ENCODE peak calls at places on chromosomes 6 and 20, in ten cellular contexts. Y is IMR-90, C is stomach, A is tibial nerve, T is HCT116, Q is A549, R is Peyer's patch, Z is esophagus squamous epithelium, W is heart left ventricle, D is testis. X is an unnamed sample. For H3K4me1, the result is how much of the 10 kb centered on the place peaks cover.

GRCh38 chr6:48834706-48835105 is 628.3 kb downstream of the MMUT start:
- DNase-seq in T (no peak), A (no peak), C (no peak), Z (no peak), W (no peak), D (no peak), Y (peak), R (no peak), Q (no peak), X (no peak)

GRCh38 chr20:13771853-13772453 is 12.8 kb downstream of the ESF1 start:
- DNase-seq in Q (peak), A (no peak), Y (peak), T (no peak), W (no peak), Z (no peak), C (no peak), D (no peak), R (no peak), X (no peak)

GRCh38 chr6:38739532-38739931 is 24.4 kb downstream of the DNAH8 start:
- DNase-seq in A (no peak), Q (no peak), T (no peak), C (no peak), Y (no peak), W (no peak), R (no peak), Z (no peak), D (no peak), X (no peak)

GRCh38 chr20:642398-643174 is 10.4 kb downstream of the SRXN1 start:
- DNase-seq in Z (no peak), D (peak), W (peak), Q (no peak), R (no peak), T (no peak), C (no peak), A (no peak), Y (no peak), X (no peak)

GRCh38 chr20:35171753-35172433 is at the start of gene PROCR:
- DNase-seq in Z (no peak), A (peak), Y (peak), D (peak), Q (peak), R (peak), T (peak), C (peak), W (peak), X (peak)

GRCh38 chr6:72911463-72912153 is 289.7 kb downstream of the KCNQ5 start:
- DNase-seq in A (no peak), T (no peak), R (no peak), W (no peak), Y (peak), Z (no peak), Q (no peak), C (no peak), D (no peak), X (no peak)

GRCh38 chr20:47594157-47594556 is 92.5 kb downstream of the NCOA3 start:
- DNase-seq in T (no peak), Y (no peak), A (no peak), Z (no peak), D (no peak), R (no peak), C (no peak), Q (no peak), W (no peak), X (no peak)

GRCh38 chr20:20668639-20669038 is 43.8 kb downstream of the RALGAPA2 start:
- DNase-seq in R (no peak), A (no peak), T (no peak), Z (no peak), W (no peak), Y (no peak), C (no peak), Q (no peak), D (no peak), X (no peak)

GRCh38 chr20:44706371-44707258 is 8.6 kb upstream of the CCN5 start:
- DNase-seq in Q (no peak), D (peak), Y (peak), W (no peak), R (no peak), T (no peak), C (no peak), Z (no peak), A (peak), X (no peak)

GRCh38 chr6:131733376-131734016 is 22.7 kb upstream of the CTAGE9 start:
- DNase-seq in R (no peak), W (no peak), A (no peak), D (no peak), Y (peak), C (no peak), Q (no peak), Z (no peak), T (no peak), X (peak)

GRCh38 chr6:163391983-163392382 is 22.5 kb upstream of the QKI start:
- DNase-seq in R (no peak), Z (no peak), Q (no peak), Y (no peak), A (no peak), D (no peak), T (peak), W (no peak), C (no peak), X (no peak)

GRCh38 chr20:4016349-4017050 is 1.1 kb upstream of the RNF24 start:
- DNase-seq in C (no peak), T (no peak), Y (no peak), W (no peak), Q (no peak), D (no peak), Z (no peak), R (no peak), A (no peak), X (no peak)

GRCh38 chr6:319177-320131 is 27.2 kb downstream of the DUSP22 start:
- DNase-seq in W (no peak), Y (no peak), R (no peak), A (no peak), Z (no peak), C (no peak), D (no peak), T (no peak), Q (no peak), X (no peak)

GRCh38 chr20:8434326-8434876 is 302.3 kb downstream of the PLCB1 start:
- DNase-seq in R (no peak), C (no peak), D (no peak), T (no peak), Q (no peak), Z (no peak), W (no peak), Y (no peak), A (no peak), X (no peak)

GRCh38 chr20:6651016-6651415 is 116.5 kb upstream of the BMP2 start:
- DNase-seq in T (no peak), D (no peak), R (no peak), C (peak), A (peak), Y (peak), Z (no peak), Q (no peak), W (no peak), X (no peak)

GRCh38 chr6:159252955-159253508 is 83.8 kb downstream of the FNDC1 start:
- DNase-seq in Z (no peak), R (no peak), A (no peak), W (no peak), D (no peak), C (no peak), T (peak), Y (peak), Q (peak), X (no peak)

GRCh38 chr6:21157186-21157929 is 436.2 kb upstream of the SOX4 start:
- DNase-seq in W (no peak), C (no peak), T (no peak), Z (no peak), Y (no peak), A (no peak), Q (no peak), R (no peak), D (no peak), X (no peak)

GRCh38 chr6:49326337-49326736 is 136.7 kb downstream of the MMUT start:
- DNase-seq in Y (peak), W (no peak), A (no peak), T (no peak), R (no peak), Q (no peak), Z (no peak), C (no peak), D (no peak), X (no peak)

GRCh38 chr20:63348828-63349515 is 12.2 kb downstream of the CHRNA4 start:
- DNase-seq in Q (no peak), T (no peak), D (no peak), A (no peak), C (no peak), Y (no peak), R (no peak), W (no peak), Z (no peak), X (no peak)

GRCh38 chr6:112325449-112325848 is 21.7 kb upstream of the RFPL4B start:
- DNase-seq in T (no peak), C (no peak), D (peak), Q (no peak), Z (no peak), R (no peak), Y (no peak), W (no peak), A (peak), X (no peak)

GRCh38 chr6:170554086-170554887 is at the start of gene TBP:
- DNase-seq in Y (peak), C (peak), T (peak), Q (peak), W (peak), A (peak), D (peak), Z (peak), R (peak), X (peak)

GRCh38 chr6:72616406-72617015 is 5.4 kb upstream of the KCNQ5 start:
- DNase-seq in C (no peak), D (no peak), Q (no peak), Z (no peak), W (no peak), A (no peak), R (no peak), Y (peak), T (no peak), X (no peak)

GRCh38 chr20:20003088-20003954 is 13.8 kb upstream of the NAA20 start:
- DNase-seq in Y (peak), A (peak), Z (no peak), D (peak), C (no peak), T (no peak), W (peak), R (no peak), Q (no peak), X (peak)

GRCh38 chr20:4853004-4853403 is 131.3 kb downstream of the PRND start:
- DNase-seq in A (no peak), W (no peak), D (no peak), C (no peak), T (no peak), Y (no peak), Q (no peak), Z (no peak), R (no peak), X (no peak)

DNA sequence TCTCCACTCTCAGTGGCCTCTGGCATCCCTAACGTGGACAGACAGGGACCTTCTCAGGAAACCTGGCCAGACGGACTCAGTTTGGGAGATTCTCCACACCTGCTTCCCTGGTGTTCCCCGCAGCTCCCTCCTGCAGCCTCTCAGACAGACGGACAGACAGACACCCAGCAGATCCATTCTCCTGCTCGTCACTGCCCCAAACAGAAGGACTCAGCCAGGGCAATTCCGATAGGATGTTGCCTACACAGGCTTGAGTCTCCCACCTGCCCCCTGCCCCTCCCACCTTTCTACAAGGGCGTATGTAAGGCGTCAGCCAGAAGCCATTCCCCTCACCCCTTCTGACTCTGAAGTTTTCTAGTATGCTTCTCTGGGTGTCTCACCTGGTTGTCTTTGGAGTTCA is 428 bp downstream of the CCM2L start:
- DNase-seq in W (no peak), D (no peak), R (no peak), Z (no peak), A (no peak), C (no peak), T (no peak), Q (no peak), Y (no peak), X (no peak)
- TF ChIP-seq POLR2A in W (no peak), D (no peak), R (no peak), Z (no peak), A (no peak), C (no peak), T (no peak), Q (no peak), Y (no peak), X (no peak)

GRCh38 chr6:55290736-55291135 is 36.5 kb upstream of the GFRAL start:
- DNase-seq in C (no peak), Y (no peak), D (no peak), Q (no peak), R (no peak), Z (no peak), T (no peak), A (no peak), W (no peak), X (no peak)

GRCh38 chr6:55293116-55293515 is 34.2 kb upstream of the GFRAL start:
- DNase-seq in C (no peak), Y (peak), A (no peak), Z (no peak), D (peak), Q (no peak), R (no peak), W (no peak), T (peak), X (no peak)
- H3K4me1 ChIP-seq in C (under half), Y (under half), A (under half), Z (under half), D (under half), Q (under half), R (under half), W (under half), T (under half), X (under half)

DNA sequence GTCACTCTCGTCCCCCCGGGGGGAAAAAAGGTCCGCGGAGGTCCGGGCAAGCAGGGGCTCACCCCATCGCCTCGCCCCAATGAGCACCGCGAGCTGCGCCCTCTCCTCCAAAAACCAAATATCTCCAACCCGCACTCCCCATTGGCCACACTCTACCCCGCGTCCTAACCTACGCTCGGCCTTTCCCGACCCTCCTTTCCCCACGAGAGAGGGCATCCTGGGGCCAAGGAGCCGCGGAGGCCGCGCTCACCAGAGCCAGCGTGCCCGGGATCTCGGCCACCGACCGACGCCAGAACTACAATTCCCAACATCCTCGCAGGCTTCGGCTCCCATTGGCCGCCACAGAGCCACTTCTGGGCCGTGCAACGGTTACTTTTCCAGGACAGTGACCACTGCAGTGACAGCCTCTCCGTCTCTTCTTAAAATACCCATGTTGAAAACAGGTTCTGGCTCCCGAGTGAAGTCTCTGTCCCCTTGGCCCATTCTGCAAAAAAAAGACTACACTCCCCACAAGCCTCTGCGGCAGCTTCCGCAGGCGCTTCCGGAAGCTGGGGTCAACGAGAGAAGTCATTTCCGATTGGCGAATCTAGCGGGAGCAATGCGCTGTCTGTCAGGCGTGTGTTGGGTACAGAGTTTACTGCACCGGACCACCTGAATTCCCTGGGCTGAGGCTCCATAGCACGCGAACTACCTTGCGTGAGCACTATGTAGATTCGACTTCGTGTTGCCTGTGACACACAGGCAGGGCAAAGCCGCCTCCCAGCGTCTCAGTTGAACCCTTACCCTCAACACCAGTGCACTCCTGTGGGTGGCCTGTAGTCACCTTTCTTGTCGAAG is at the start of gene ZNF343:
- DNase-seq in T (peak), Y (peak), D (peak), C (peak), A (peak), R (peak), W (peak), Z (peak), Q (peak), X (peak)
- TF ChIP-seq POLR2A in T (peak), Y (no peak), D (no peak), C (no peak), A (peak), R (peak), W (peak), Z (no peak), Q (peak), X (no peak)

DNA sequence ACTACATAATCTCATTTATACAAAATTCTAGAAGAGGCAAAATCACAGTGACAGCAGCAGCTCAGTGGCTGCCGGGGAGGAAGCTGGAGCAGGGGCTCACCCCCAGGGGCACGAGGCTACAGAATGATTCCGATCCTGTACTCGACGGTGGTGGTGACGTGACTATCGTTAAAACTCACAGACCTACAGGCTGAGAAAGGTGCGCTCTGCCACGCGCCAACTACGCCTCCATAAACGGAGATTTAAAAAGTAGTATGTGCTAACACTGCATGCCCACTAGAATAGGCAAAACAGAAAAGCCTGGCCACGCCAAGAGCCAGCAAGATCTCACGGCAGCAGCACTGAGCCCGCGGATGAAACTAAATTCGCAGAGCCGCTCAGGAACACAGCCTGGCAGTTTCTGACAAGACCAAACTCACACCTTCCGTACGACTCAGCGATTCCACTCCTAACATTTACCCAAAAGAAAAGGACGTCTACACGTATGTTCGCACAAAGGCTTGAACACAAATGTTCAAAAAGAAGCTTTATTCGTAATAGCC is 25.2 kb downstream of the TAF4 start:
- DNase-seq in D (no peak), W (no peak), Z (no peak), Y (no peak), R (no peak), C (no peak), A (no peak), Q (no peak), T (no peak), X (no peak)
- H3K4me1 ChIP-seq in D (under half), W (under half), Z (under half), Y (under half), R (under half), C (under half), A (under half), Q (under half), T (under half), X (under half)

DNA sequence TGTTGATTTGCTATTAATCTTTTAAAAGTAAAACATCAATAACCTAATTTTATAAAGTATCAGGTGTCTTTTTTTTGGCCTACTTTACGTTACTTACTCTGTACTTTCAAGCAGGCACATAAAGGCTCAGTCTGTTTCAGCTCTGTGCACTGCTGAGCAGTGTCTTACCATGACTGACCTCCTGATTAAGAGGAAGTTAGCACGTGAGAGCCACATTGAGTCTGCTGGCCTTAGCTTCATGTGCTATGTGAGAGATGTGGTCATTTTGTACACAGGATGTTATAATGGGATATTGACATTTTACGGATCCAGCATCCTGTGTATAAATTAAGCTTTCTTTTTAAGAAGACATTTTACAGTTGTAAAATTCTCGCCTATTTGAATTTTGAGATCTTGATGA is 31.9 kb downstream of the ARID1B start:
- DNase-seq in D (peak), Z (no peak), W (no peak), Q (no peak), Y (peak), A (peak), R (peak), C (no peak), T (no peak), X (no peak)
- TF ChIP-seq POLR2A in D (no peak), Z (no peak), W (no peak), Q (no peak), Y (no peak), A (no peak), R (no peak), C (no peak), T (no peak), X (no peak)

GRCh38 chr6:30883743-30884520 is at the start of gene DDR1:
- DNase-seq in Y (peak), T (no peak), A (no peak), D (peak), C (peak), R (peak), Z (no peak), W (peak), Q (peak), X (peak)

GRCh38 chr6:30885999-30886896 is 1.9 kb downstream of the DDR1 start:
- DNase-seq in Y (peak), D (peak), C (peak), Q (peak), T (peak), Z (no peak), R (no peak), W (no peak), A (no peak), X (peak)

GRCh38 chr6:30884521-30885480 is 482 bp downstream of the DDR1 start:
- DNase-seq in Q (peak), D (peak), T (no peak), W (peak), Z (no peak), C (peak), R (peak), Y (peak), A (no peak), X (peak)

GRCh38 chr6:30886897-30887255 is 2.6 kb downstream of the DDR1 start:
- DNase-seq in D (no peak), W (no peak), Q (no peak), A (no peak), T (no peak), Y (no peak), C (no peak), Z (no peak), R (no peak), X (no peak)

GRCh38 chr6:30885481-30885998 is 1.2 kb downstream of the DDR1 start:
- DNase-seq in D (no peak), Y (peak), C (peak), Z (no peak), A (no peak), T (no peak), R (no peak), W (no peak), Q (peak), X (peak)
- H3K4me1 ChIP-seq in D (under half), Y (under half), C (half or more), Z (half or more), A (under half), T (half or more), R (under half), W (under half), Q (under half), X (under half)

GRCh38 chr6:52503853-52504777 is 72.7 kb downstream of the TRAM2 start:
- DNase-seq in D (peak), Y (peak), R (no peak), A (peak), W (peak), Z (peak), C (peak), Q (peak), T (peak), X (peak)
- TF ChIP-seq POLR2A in D (no peak), Y (no peak), R (no peak), A (no peak), W (no peak), Z (no peak), C (no peak), Q (no peak), T (no peak), X (no peak)